ENCODE peak calls at places on chromosomes 1 and 21, in seven cellular contexts. M is activated naive CD8-positive, alpha-beta T cell treated with anti-CD3 and anti-CD28 coated beads, Interleukin-2, amount 50 U/mL, for 24 hours; D is mucosa of gallbladder; Y is amniotic stem cell; A is cardiac fibroblast; X is left ventricle myocardium superior; K is activated CD4-positive, alpha-beta T cell treated with anti-CD3 and anti-CD28 coated beads for 36 hours. F is an unnamed sample.

GRCh38 chr1:36448530-36449051 is 1.7 kb downstream of the OSCP1 start:
- DNase-seq in M (no peak), D (no peak), Y (no peak), A (no peak), X (no peak), K (no peak), F (no peak)

GRCh38 chr1:38569932-38570356 is 289.6 kb downstream of the RRAGC start:
- DNase-seq in M (no peak), D (no peak), Y (no peak), A (no peak), X (no peak), K (no peak), F (no peak)

GRCh38 chr1:41387667-41388091 is 26.4 kb downstream of the FOXO6 start:
- DNase-seq in M (no peak), D (peak; percentile 76), Y (peak; percentile 23), A (peak; percentile 33), X (peak; percentile 92), K (no peak), F (peak; percentile 94)

GRCh38 chr1:119480175-119480574 is 26.8 kb upstream of the HSD3B1 start:
- DNase-seq in M (no peak), D (no peak), Y (no peak), A (no peak), X (no peak), K (no peak), F (no peak)

GRCh38 chr1:145985502-145986439 is 10.6 kb downstream of the TXNIP start:
- DNase-seq in M (no peak), D (no peak), Y (no peak), A (peak; percentile 75), X (peak; percentile 74), K (peak; percentile 39), F (no peak)

GRCh38 chr1:154955039-154955717 is 721 bp downstream of the PBXIP1 start:
- DNase-seq in M (peak; percentile 75), D (peak; percentile 77), Y (no peak), A (peak; percentile 81), X (peak; percentile 36), K (peak; percentile 91), F (peak; percentile 90)

GRCh38 chr1:154608522-154609294 is 722 bp upstream of the ADAR start:
- DNase-seq in M (peak; percentile 37), D (peak; percentile 32), Y (peak; percentile 35), A (peak; percentile 59), X (peak; percentile 59), K (peak; percentile 64), F (peak; percentile 84)

GRCh38 chr1:53380296-53380695 is 52.4 kb upstream of the LRP8 start:
- DNase-seq in M (no peak), D (no peak), Y (no peak), A (no peak), X (no peak), K (no peak), F (no peak)

GRCh38 chr1:219749370-219749769 is 136.5 kb upstream of the ZC3H11B start:
- DNase-seq in M (no peak), D (no peak), Y (no peak), A (no peak), X (no peak), K (no peak), F (no peak)

GRCh38 chr1:237736372-237737029 is 154.2 kb downstream of the ZP4 start:
- DNase-seq in M (no peak), D (no peak), Y (no peak), A (no peak), X (no peak), K (peak; percentile 5), F (no peak)

GRCh38 chr1:185939142-185939541 is 205.0 kb downstream of the HMCN1 start:
- DNase-seq in M (no peak), D (no peak), Y (no peak), A (no peak), X (no peak), K (no peak), F (no peak)

GRCh38 chr1:18649713-18650370 is 19.2 kb downstream of the PAX7 start:
- DNase-seq in M (no peak), D (no peak), Y (no peak), A (no peak), X (no peak), K (no peak), F (peak; percentile 87)

GRCh38 chr1:178020968-178021640 is 51.2 kb upstream of the SEC16B start:
- DNase-seq in M (no peak), D (no peak), Y (no peak), A (no peak), X (no peak), K (no peak), F (no peak)

GRCh38 chr1:230345139-230345885 is 80.8 kb downstream of the PGBD5 start:
- DNase-seq in M (no peak), D (no peak), Y (no peak), A (no peak), X (no peak), K (no peak), F (no peak)

GRCh38 chr1:230332429-230333088 is 93.6 kb downstream of the PGBD5 start:
- DNase-seq in M (no peak), D (no peak), Y (no peak), A (no peak), X (no peak), K (no peak), F (no peak)

GRCh38 chr1:103529746-103530145 is 4.2 kb downstream of the RNPC3 start:
- DNase-seq in M (peak; percentile 43), D (no peak), Y (no peak), A (peak; percentile 73), X (no peak), K (peak; percentile 83), F (peak; percentile 86)

GRCh38 chr1:98045211-98046030 is 124.6 kb upstream of the DPYD start:
- DNase-seq in M (peak; percentile 7), D (no peak), Y (peak; percentile 9), A (peak; percentile 83), X (peak; percentile 21), K (peak; percentile 28), F (peak; percentile 78)

GRCh38 chr1:150259217-150259616 is 1.6 kb downstream of the CA14 start:
- DNase-seq in M (no peak), D (no peak), Y (no peak), A (no peak), X (peak; percentile 41), K (no peak), F (peak; percentile 67)

GRCh38 chr1:172903581-172904220 is 147.0 kb downstream of the TNFSF18 start:
- DNase-seq in M (no peak), D (no peak), Y (no peak), A (peak; percentile 72), X (no peak), K (no peak), F (no peak)

GRCh38 chr1:90402893-90403849 is 313.9 kb downstream of the BARHL2 start:
- DNase-seq in M (no peak), D (peak; percentile 82), Y (peak; percentile 68), A (peak; percentile 97), X (no peak), K (peak; percentile 3), F (peak; percentile 23)

GRCh38 chr1:180173952-180174351 is 19.3 kb downstream of the QSOX1 start:
- DNase-seq in M (no peak), D (peak; percentile 66), Y (no peak), A (peak; percentile 61), X (peak; percentile 94), K (no peak), F (peak; percentile 94)

GRCh38 chr21:35203093-35204021 is 154.3 kb upstream of the RUNX1 start:
- DNase-seq in M (no peak), D (no peak), Y (peak; percentile 58), A (peak; percentile 94), X (no peak), K (no peak), F (peak; percentile 43)

GRCh38 chr1:28243685-28244439 is 7.9 kb downstream of the ATP5IF1 start:
- DNase-seq in M (no peak), D (no peak), Y (no peak), A (no peak), X (no peak), K (no peak), F (no peak)

GRCh38 chr1:41918450-41919043 is at the start of gene HIVEP3:
- DNase-seq in M (no peak), D (no peak), Y (no peak), A (peak; percentile 50), X (no peak), K (no peak), F (peak; percentile 96)

GRCh38 chr1:29719253-29719652 is 482.9 kb downstream of the PTPRU start:
- DNase-seq in M (no peak), D (no peak), Y (no peak), A (peak; percentile 79), X (no peak), K (peak; percentile 40), F (peak; percentile 82)

GRCh38 chr21:35677298-35677841 is 383.0 kb downstream of the SETD4 start:
- DNase-seq in M (no peak), D (no peak), Y (no peak), A (no peak), X (no peak), K (no peak), F (no peak)

GRCh38 chr1:117796226-117796625 is 133.2 kb downstream of the GDAP2 start:
- DNase-seq in M (no peak), D (no peak), Y (no peak), A (no peak), X (no peak), K (no peak), F (no peak)

GRCh38 chr1:115277276-115277675 is 60.8 kb downstream of the NGF start:
- DNase-seq in M (no peak), D (no peak), Y (no peak), A (peak; percentile 58), X (no peak), K (peak; percentile 23), F (no peak)

GRCh38 chr1:206734499-206735142 is 36.0 kb upstream of the IL19 start:
- DNase-seq in M (peak; percentile 90), D (peak; percentile 63), Y (no peak), A (peak; percentile 55), X (peak; percentile 61), K (peak; percentile 89), F (peak; percentile 94)

GRCh38 chr1:31487894-31488293 is 74.9 kb downstream of the SERINC2 start:
- DNase-seq in M (no peak), D (no peak), Y (no peak), A (no peak), X (no peak), K (no peak), F (no peak)

GRCh38 chr1:59020151-59020997 is 236.5 kb upstream of the JUN start:
- DNase-seq in M (peak; percentile 33), D (peak; percentile 64), Y (no peak), A (peak; percentile 81), X (peak; percentile 44), K (peak; percentile 70), F (peak; percentile 83)

GRCh38 chr1:62686822-62687221 is 1.4 kb downstream of the DOCK7 start:
- DNase-seq in M (no peak), D (no peak), Y (no peak), A (no peak), X (no peak), K (no peak), F (no peak)

GRCh38 chr1:25501235-25502058 is 42.0 kb upstream of the LDLRAP1 start:
- DNase-seq in M (peak; percentile 23), D (no peak), Y (no peak), A (peak; percentile 46), X (no peak), K (peak; percentile 60), F (peak; percentile 64)

F was measured in osteoblast.